ENCODE peak calls at places on chromosomes 16 and 17, in six cellular contexts. One of them, this sample, is unnamed.

GRCh38 chr16:87855852-87856715 is 13.2 kb downstream of the SLC7A5 start:
- DNase-seq in fibroblast of the aortic adventitia: no peak
- DNase-seq in iPS-NIHi11: no peak
- DNase-seq in stimulated activated CD8-positive, alpha-beta memory T cell treated with anti-CD3 and anti-CD28 coated beads, Interleukin-7, amount 100 ng/mL, for 1 hour: no peak
- DNase-seq in RPMI7951: peak
- DNase-seq in GM03348: no peak
- DNase-seq in this sample: peak

GRCh38 chr17:82487898-82488297 is 29.4 kb downstream of the NARF start:
- DNase-seq in fibroblast of the aortic adventitia: no peak
- DNase-seq in iPS-NIHi11: no peak
- DNase-seq in stimulated activated CD8-positive, alpha-beta memory T cell treated with anti-CD3 and anti-CD28 coated beads, Interleukin-7, amount 100 ng/mL, for 1 hour: no peak
- DNase-seq in RPMI7951: no peak
- DNase-seq in GM03348: no peak
- DNase-seq in this sample: no peak

GRCh38 chr17:72931163-72931562 is 161.3 kb downstream of the SLC39A11 start:
- DNase-seq in fibroblast of the aortic adventitia: no peak
- DNase-seq in iPS-NIHi11: peak
- DNase-seq in stimulated activated CD8-positive, alpha-beta memory T cell treated with anti-CD3 and anti-CD28 coated beads, Interleukin-7, amount 100 ng/mL, for 1 hour: no peak
- DNase-seq in RPMI7951: no peak
- DNase-seq in GM03348: no peak
- DNase-seq in this sample: no peak

GRCh38 chr16:11949527-11949926 is 7.7 kb upstream of the NPIPB2 start:
- DNase-seq in fibroblast of the aortic adventitia: peak
- DNase-seq in iPS-NIHi11: peak
- DNase-seq in stimulated activated CD8-positive, alpha-beta memory T cell treated with anti-CD3 and anti-CD28 coated beads, Interleukin-7, amount 100 ng/mL, for 1 hour: no peak
- DNase-seq in RPMI7951: peak
- DNase-seq in GM03348: peak
- DNase-seq in this sample: peak

GRCh38 chr17:10120749-10121148 is 77.7 kb downstream of the GAS7 start:
- DNase-seq in fibroblast of the aortic adventitia: no peak
- DNase-seq in iPS-NIHi11: no peak
- DNase-seq in stimulated activated CD8-positive, alpha-beta memory T cell treated with anti-CD3 and anti-CD28 coated beads, Interleukin-7, amount 100 ng/mL, for 1 hour: no peak
- DNase-seq in RPMI7951: no peak
- DNase-seq in GM03348: no peak
- DNase-seq in this sample: no peak

GRCh38 chr17:27087935-27088766 is 205.8 kb upstream of the WSB1 start:
- DNase-seq in fibroblast of the aortic adventitia: no peak
- DNase-seq in iPS-NIHi11: no peak
- DNase-seq in stimulated activated CD8-positive, alpha-beta memory T cell treated with anti-CD3 and anti-CD28 coated beads, Interleukin-7, amount 100 ng/mL, for 1 hour: no peak
- DNase-seq in RPMI7951: no peak
- DNase-seq in GM03348: no peak
- DNase-seq in this sample: no peak

GRCh38 chr16:28826141-28826540 is 3.3 kb downstream of the ATXN2L start:
- DNase-seq in fibroblast of the aortic adventitia: no peak
- DNase-seq in iPS-NIHi11: no peak
- DNase-seq in stimulated activated CD8-positive, alpha-beta memory T cell treated with anti-CD3 and anti-CD28 coated beads, Interleukin-7, amount 100 ng/mL, for 1 hour: no peak
- DNase-seq in RPMI7951: no peak
- DNase-seq in GM03348: no peak
- DNase-seq in this sample: peak

GRCh38 chr17:62674841-62675240 is 47.4 kb downstream of the MRC2 start:
- DNase-seq in fibroblast of the aortic adventitia: no peak
- DNase-seq in iPS-NIHi11: no peak
- DNase-seq in stimulated activated CD8-positive, alpha-beta memory T cell treated with anti-CD3 and anti-CD28 coated beads, Interleukin-7, amount 100 ng/mL, for 1 hour: no peak
- DNase-seq in RPMI7951: no peak
- DNase-seq in GM03348: no peak
- DNase-seq in this sample: no peak

GRCh38 chr17:41008811-41009210 is at the start of gene KRTAP3-1:
- DNase-seq in fibroblast of the aortic adventitia: no peak
- DNase-seq in iPS-NIHi11: no peak
- DNase-seq in stimulated activated CD8-positive, alpha-beta memory T cell treated with anti-CD3 and anti-CD28 coated beads, Interleukin-7, amount 100 ng/mL, for 1 hour: no peak
- DNase-seq in RPMI7951: no peak
- DNase-seq in GM03348: no peak
- DNase-seq in this sample: no peak

GRCh38 chr17:49880291-49881053 is 32.6 kb upstream of the TAC4 start:
- DNase-seq in fibroblast of the aortic adventitia: peak
- DNase-seq in iPS-NIHi11: peak
- DNase-seq in stimulated activated CD8-positive, alpha-beta memory T cell treated with anti-CD3 and anti-CD28 coated beads, Interleukin-7, amount 100 ng/mL, for 1 hour: peak
- DNase-seq in RPMI7951: peak
- DNase-seq in GM03348: peak
- DNase-seq in this sample: peak

GRCh38 chr17:28227278-28228108 is 91.5 kb upstream of the TMEM97 start:
- DNase-seq in fibroblast of the aortic adventitia: no peak
- DNase-seq in iPS-NIHi11: peak
- DNase-seq in stimulated activated CD8-positive, alpha-beta memory T cell treated with anti-CD3 and anti-CD28 coated beads, Interleukin-7, amount 100 ng/mL, for 1 hour: no peak
- DNase-seq in RPMI7951: no peak
- DNase-seq in GM03348: peak
- DNase-seq in this sample: no peak

GRCh38 chr16:51034481-51035109 is 116.5 kb downstream of the SALL1 start:
- DNase-seq in fibroblast of the aortic adventitia: no peak
- DNase-seq in iPS-NIHi11: no peak
- DNase-seq in stimulated activated CD8-positive, alpha-beta memory T cell treated with anti-CD3 and anti-CD28 coated beads, Interleukin-7, amount 100 ng/mL, for 1 hour: no peak
- DNase-seq in RPMI7951: no peak
- DNase-seq in GM03348: no peak
- DNase-seq in this sample: no peak

GRCh38 chr16:27698266-27698665 is 148.3 kb downstream of the KATNIP start:
- DNase-seq in fibroblast of the aortic adventitia: no peak
- DNase-seq in iPS-NIHi11: peak
- DNase-seq in stimulated activated CD8-positive, alpha-beta memory T cell treated with anti-CD3 and anti-CD28 coated beads, Interleukin-7, amount 100 ng/mL, for 1 hour: no peak
- DNase-seq in RPMI7951: no peak
- DNase-seq in GM03348: no peak
- DNase-seq in this sample: no peak

GRCh38 chr16:82888616-82889015 is 261.8 kb downstream of the CDH13 start:
- DNase-seq in fibroblast of the aortic adventitia: peak
- DNase-seq in iPS-NIHi11: peak
- DNase-seq in stimulated activated CD8-positive, alpha-beta memory T cell treated with anti-CD3 and anti-CD28 coated beads, Interleukin-7, amount 100 ng/mL, for 1 hour: no peak
- DNase-seq in RPMI7951: peak
- DNase-seq in GM03348: peak
- DNase-seq in this sample: no peak

GRCh38 chr16:12000032-12000431 is 23.5 kb downstream of the SNX29 start:
- DNase-seq in fibroblast of the aortic adventitia: no peak
- DNase-seq in iPS-NIHi11: no peak
- DNase-seq in stimulated activated CD8-positive, alpha-beta memory T cell treated with anti-CD3 and anti-CD28 coated beads, Interleukin-7, amount 100 ng/mL, for 1 hour: no peak
- DNase-seq in RPMI7951: no peak
- DNase-seq in GM03348: no peak
- DNase-seq in this sample: no peak

GRCh38 chr16:19808061-19808621 is 76.5 kb downstream of the GPRC5B start:
- DNase-seq in fibroblast of the aortic adventitia: peak
- DNase-seq in iPS-NIHi11: no peak
- DNase-seq in stimulated activated CD8-positive, alpha-beta memory T cell treated with anti-CD3 and anti-CD28 coated beads, Interleukin-7, amount 100 ng/mL, for 1 hour: no peak
- DNase-seq in RPMI7951: no peak
- DNase-seq in GM03348: no peak
- DNase-seq in this sample: no peak

GRCh38 chr16:64910351-64910750 is 211.5 kb downstream of the CDH11 start:
- DNase-seq in fibroblast of the aortic adventitia: peak
- DNase-seq in iPS-NIHi11: peak
- DNase-seq in stimulated activated CD8-positive, alpha-beta memory T cell treated with anti-CD3 and anti-CD28 coated beads, Interleukin-7, amount 100 ng/mL, for 1 hour: no peak
- DNase-seq in RPMI7951: peak
- DNase-seq in GM03348: peak
- DNase-seq in this sample: peak

GRCh38 chr16:14339694-14340093 is 268.6 kb downstream of the MRTFB start:
- DNase-seq in fibroblast of the aortic adventitia: no peak
- DNase-seq in iPS-NIHi11: no peak
- DNase-seq in stimulated activated CD8-positive, alpha-beta memory T cell treated with anti-CD3 and anti-CD28 coated beads, Interleukin-7, amount 100 ng/mL, for 1 hour: no peak
- DNase-seq in RPMI7951: no peak
- DNase-seq in GM03348: no peak
- DNase-seq in this sample: no peak

GRCh38 chr17:65102788-65103187 is 34.4 kb upstream of the RGS9 start:
- DNase-seq in fibroblast of the aortic adventitia: no peak
- DNase-seq in iPS-NIHi11: no peak
- DNase-seq in stimulated activated CD8-positive, alpha-beta memory T cell treated with anti-CD3 and anti-CD28 coated beads, Interleukin-7, amount 100 ng/mL, for 1 hour: no peak
- DNase-seq in RPMI7951: peak
- DNase-seq in GM03348: no peak
- DNase-seq in this sample: peak

GRCh38 chr16:89375686-89376085 is 114.7 kb downstream of the ANKRD11 start:
- DNase-seq in fibroblast of the aortic adventitia: no peak
- DNase-seq in iPS-NIHi11: no peak
- DNase-seq in stimulated activated CD8-positive, alpha-beta memory T cell treated with anti-CD3 and anti-CD28 coated beads, Interleukin-7, amount 100 ng/mL, for 1 hour: no peak
- DNase-seq in RPMI7951: peak
- DNase-seq in GM03348: no peak
- DNase-seq in this sample: no peak

GRCh38 chr17:35748323-35748960 is 4.6 kb downstream of the GAS2L2 start:
- DNase-seq in fibroblast of the aortic adventitia: no peak
- DNase-seq in iPS-NIHi11: no peak
- DNase-seq in stimulated activated CD8-positive, alpha-beta memory T cell treated with anti-CD3 and anti-CD28 coated beads, Interleukin-7, amount 100 ng/mL, for 1 hour: no peak
- DNase-seq in RPMI7951: no peak
- DNase-seq in GM03348: no peak
- DNase-seq in this sample: peak

GRCh38 chr16:30028438-30029093 is 2.5 kb downstream of the TLCD3B start:
- DNase-seq in fibroblast of the aortic adventitia: no peak
- DNase-seq in iPS-NIHi11: peak
- DNase-seq in stimulated activated CD8-positive, alpha-beta memory T cell treated with anti-CD3 and anti-CD28 coated beads, Interleukin-7, amount 100 ng/mL, for 1 hour: no peak
- DNase-seq in RPMI7951: peak
- DNase-seq in GM03348: no peak
- DNase-seq in this sample: no peak

GRCh38 chr17:45221997-45222272 is 250 bp downstream of the FMNL1 start:
- DNase-seq in fibroblast of the aortic adventitia: no peak
- DNase-seq in iPS-NIHi11: no peak
- DNase-seq in stimulated activated CD8-positive, alpha-beta memory T cell treated with anti-CD3 and anti-CD28 coated beads, Interleukin-7, amount 100 ng/mL, for 1 hour: no peak
- DNase-seq in RPMI7951: no peak
- DNase-seq in GM03348: no peak
- DNase-seq in this sample: no peak

GRCh38 chr17:49972486-49973270 is 3.7 kb downstream of the DLX4 start:
- DNase-seq in fibroblast of the aortic adventitia: no peak
- DNase-seq in iPS-NIHi11: no peak
- DNase-seq in stimulated activated CD8-positive, alpha-beta memory T cell treated with anti-CD3 and anti-CD28 coated beads, Interleukin-7, amount 100 ng/mL, for 1 hour: no peak
- DNase-seq in RPMI7951: no peak
- DNase-seq in GM03348: no peak
- DNase-seq in this sample: no peak

GRCh38 chr16:51261919-51262318 is 110.8 kb upstream of the SALL1 start:
- DNase-seq in fibroblast of the aortic adventitia: no peak
- DNase-seq in iPS-NIHi11: no peak
- DNase-seq in stimulated activated CD8-positive, alpha-beta memory T cell treated with anti-CD3 and anti-CD28 coated beads, Interleukin-7, amount 100 ng/mL, for 1 hour: no peak
- DNase-seq in RPMI7951: no peak
- DNase-seq in GM03348: no peak
- DNase-seq in this sample: no peak

This sample was measured in HT1080.